ENCODE peak calls at places on chromosomes 6 and 20, in four cellular contexts. D is prostate gland, M is spleen, B is stomach. T is an unnamed sample.

GRCh38 chr6:111230351-111231077 is 143.2 kb downstream of the SLC16A10 start:
- DNase-seq in B (no peak), M (no peak), D (no peak), T (no peak)

GRCh38 chr6:15518057-15518456 is 144.8 kb downstream of the DTNBP1 start:
- DNase-seq in M (peak; percentile 51), D (no peak), B (no peak), T (no peak)

GRCh38 chr20:52974155-52974554 is 2.0 kb downstream of the TSHZ2 start:
- DNase-seq in D (no peak), B (no peak), M (no peak), T (no peak)

GRCh38 chr6:161001421-161001820 is 9.9 kb downstream of the MAP3K4 start:
- DNase-seq in D (peak; percentile 20), B (no peak), M (no peak), T (no peak)

GRCh38 chr20:55615818-55616217 is 389.5 kb downstream of the CBLN4 start:
- DNase-seq in D (no peak), M (no peak), B (no peak), T (no peak)

GRCh38 chr6:8642131-8642530 is 206.8 kb upstream of the SLC35B3 start:
- DNase-seq in B (no peak), M (no peak), D (no peak), T (no peak)

GRCh38 chr20:22389836-22390542 is 194.4 kb downstream of the FOXA2 start:
- DNase-seq in D (no peak), B (peak; percentile 61), M (no peak), T (no peak)

GRCh38 chr6:126170875-126171489 is 168.9 kb upstream of the CENPW start:
- DNase-seq in M (no peak), D (no peak), B (no peak), T (no peak)

GRCh38 chr20:51871943-51872342 is 69.6 kb upstream of the SALL4 start:
- DNase-seq in D (peak; percentile 83), B (no peak), M (no peak), T (no peak)

GRCh38 chr6:87755697-87756671 is 54.0 kb upstream of the AKIRIN2 start:
- DNase-seq in B (no peak), M (no peak), D (no peak), T (no peak)

GRCh38 chr6:1082040-1082935 is 229.6 kb upstream of the FOXQ1 start:
- DNase-seq in D (no peak), M (no peak), B (no peak), T (no peak)

GRCh38 chr6:130527173-130527572 is 161.4 kb downstream of the TMEM200A start:
- DNase-seq in D (no peak), M (no peak), B (no peak), T (no peak)

GRCh38 chr6:144647406-144647964 is 362.4 kb downstream of the UTRN start:
- DNase-seq in D (no peak), B (no peak), M (no peak), T (no peak)

GRCh38 chr6:160224599-160225237 is 33.9 kb downstream of the SLC22A2 start:
- DNase-seq in D (no peak), M (no peak), B (no peak), T (no peak)

GRCh38 chr6:26251354-26252081 is 113.5 kb upstream of the BTN3A2 start:
- DNase-seq in D (peak; percentile 58), B (peak; percentile 57), M (peak; percentile 87), T (peak; percentile 89)

GRCh38 chr20:17995967-17996819 is 27.4 kb downstream of the MGME1 start:
- DNase-seq in D (peak; percentile 31), B (no peak), M (peak; percentile 62), T (no peak)

GRCh38 chr20:43849496-43850197 is 65.0 kb upstream of the TOX2 start:
- DNase-seq in B (no peak), M (no peak), D (peak; percentile 10), T (no peak)

GRCh38 chr6:138716017-138716416 is 57.6 kb upstream of the CCDC28A start:
- DNase-seq in M (no peak), D (no peak), B (no peak), T (no peak)

GRCh38 chr6:152356659-152357058 is 280.5 kb downstream of the SYNE1 start:
- DNase-seq in B (no peak), M (no peak), D (no peak), T (no peak)

GRCh38 chr6:104682722-104683643 is 176.7 kb downstream of the HACE1 start:
- DNase-seq in B (peak; percentile 40), D (no peak), M (peak; percentile 86), T (peak; percentile 27)

GRCh38 chr20:63102720-63103375 is 96.1 kb upstream of the BHLHE23 start:
- DNase-seq in M (peak; percentile 86), B (peak; percentile 29), D (no peak), T (peak; percentile 51)

GRCh38 chr6:107941627-107942026 is 16.4 kb downstream of the SEC63 start:
- DNase-seq in B (no peak), D (no peak), M (no peak), T (no peak)

GRCh38 chr6:149476789-149477455 is 7.9 kb downstream of the ZC3H12D start:
- DNase-seq in M (peak; percentile 67), D (no peak), B (no peak), T (no peak)

GRCh38 chr6:28657756-28658465 is 132.2 kb downstream of the GPX5 start:
- DNase-seq in M (no peak), D (no peak), B (no peak), T (no peak)

GRCh38 chr20:62799036-62799435 is 2.8 kb downstream of the MRGBP start:
- DNase-seq in B (no peak), D (no peak), M (no peak), T (no peak)

GRCh38 chr6:111212625-111213024 is 125.3 kb downstream of the SLC16A10 start:
- DNase-seq in B (no peak), D (no peak), M (no peak), T (no peak)

GRCh38 chr6:37141291-37142046 is 28.5 kb upstream of the PIM1 start:
- DNase-seq in M (no peak), B (no peak), D (no peak), T (no peak)

DNA sequence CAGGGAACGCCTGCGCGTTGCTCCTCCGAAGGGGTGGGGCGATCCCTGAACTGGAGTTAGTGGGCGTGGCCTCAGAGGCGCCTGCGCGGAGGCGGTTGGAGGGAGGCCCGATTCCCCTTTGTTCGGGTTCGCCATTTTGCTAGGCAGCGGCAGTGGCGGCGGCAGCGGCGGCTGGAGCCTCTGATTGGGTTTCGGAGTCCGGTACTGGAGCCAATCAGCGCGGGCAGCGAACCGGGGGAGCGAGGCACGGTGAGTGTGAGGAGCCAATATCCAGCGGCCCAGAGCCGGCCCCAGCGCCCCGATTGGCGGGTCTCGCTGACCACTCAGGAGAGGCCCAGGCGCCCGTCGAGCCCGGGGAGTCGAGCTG is at the start of gene NFYA:
- DNase-seq in M (no peak), B (peak; percentile 100), D (no peak), T (peak; percentile 100)
- TF ChIP-seq POLR2A in M (no peak), B (no peak), D (peak; percentile 83), T (peak; percentile 83)

GRCh38 chr6:84348801-84349200 is 121.4 kb upstream of the CEP162 start:
- DNase-seq in M (no peak), B (no peak), D (no peak), T (no peak)

GRCh38 chr6:84353459-84354423 is 126.3 kb upstream of the CEP162 start:
- DNase-seq in D (no peak), M (no peak), B (no peak), T (no peak)

GRCh38 chr6:84346372-84346771 is 118.9 kb upstream of the CEP162 start:
- DNase-seq in B (no peak), D (no peak), M (no peak), T (no peak)

GRCh38 chr6:84350397-84350796 is 123.0 kb upstream of the CEP162 start:
- DNase-seq in B (no peak), D (no peak), M (no peak), T (no peak)

DNA sequence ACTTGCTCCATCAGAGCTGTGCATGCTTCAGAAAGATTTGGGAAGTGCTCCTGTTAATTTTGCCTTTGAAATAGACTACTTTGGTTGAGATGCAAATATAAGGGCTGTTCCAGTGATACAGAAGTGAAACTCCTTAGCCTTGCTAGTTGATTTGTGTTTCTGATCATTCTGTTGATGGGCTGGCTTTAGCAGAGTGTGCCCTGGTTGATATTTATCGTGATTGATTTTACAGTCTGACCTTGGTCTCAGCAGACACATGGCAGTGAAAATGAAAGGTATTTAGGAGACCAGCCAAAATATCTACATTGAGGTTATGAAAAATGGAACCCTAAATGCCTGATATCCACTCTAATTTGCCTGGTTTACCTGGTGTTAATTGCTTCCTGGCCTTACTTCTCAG is 122.1 kb upstream of the CEP162 start:
- DNase-seq in B (no peak), D (no peak), M (no peak), T (no peak)
- TF ChIP-seq POLR2A in B (no peak), D (no peak), M (no peak), T (no peak)

DNA sequence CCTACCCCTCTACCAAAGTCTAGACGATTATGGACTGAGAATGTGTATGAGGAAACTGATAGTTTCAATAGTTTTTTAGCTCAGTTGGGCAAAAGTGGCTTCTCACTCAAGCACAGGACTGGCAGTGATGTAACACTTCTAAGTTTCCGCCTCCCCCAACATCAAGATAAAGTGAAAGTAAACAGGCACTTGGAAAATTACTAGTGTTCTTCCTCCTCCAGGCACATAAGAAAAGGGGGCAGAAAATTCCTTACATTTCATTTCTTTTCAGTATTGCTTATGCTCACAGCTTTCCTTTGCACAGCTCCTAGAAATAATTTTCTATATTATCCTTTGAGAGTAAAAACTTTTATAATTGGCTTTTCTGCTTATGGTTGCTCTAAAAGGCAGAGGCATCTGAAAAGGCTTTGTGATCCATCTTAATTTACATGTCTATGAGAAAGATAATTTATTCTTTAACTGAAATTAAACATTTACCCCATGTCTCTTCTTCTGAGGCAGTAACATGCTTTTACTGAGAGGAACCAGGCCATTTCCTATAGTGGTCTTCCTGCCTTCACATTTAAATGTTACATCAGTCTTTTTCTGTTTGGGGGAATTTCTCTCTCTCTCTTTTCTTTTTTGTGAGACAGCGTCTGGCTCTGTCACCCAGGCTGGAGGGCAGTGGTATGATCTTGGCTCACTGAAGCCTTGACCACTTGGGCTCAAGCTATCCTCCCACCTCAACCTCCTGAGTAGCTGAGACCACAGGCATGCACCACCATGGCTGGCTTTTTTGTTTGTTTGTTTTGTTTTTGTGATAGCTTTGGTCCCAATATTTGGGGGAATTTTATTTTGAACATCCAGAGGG is 65.0 kb upstream of the EEF1A1 start:
- DNase-seq in D (peak; percentile 73), B (peak; percentile 44), M (no peak), T (peak; percentile 74)
- TF ChIP-seq POLR2A in D (peak; percentile 66), B (no peak), M (no peak), T (no peak)

DNA sequence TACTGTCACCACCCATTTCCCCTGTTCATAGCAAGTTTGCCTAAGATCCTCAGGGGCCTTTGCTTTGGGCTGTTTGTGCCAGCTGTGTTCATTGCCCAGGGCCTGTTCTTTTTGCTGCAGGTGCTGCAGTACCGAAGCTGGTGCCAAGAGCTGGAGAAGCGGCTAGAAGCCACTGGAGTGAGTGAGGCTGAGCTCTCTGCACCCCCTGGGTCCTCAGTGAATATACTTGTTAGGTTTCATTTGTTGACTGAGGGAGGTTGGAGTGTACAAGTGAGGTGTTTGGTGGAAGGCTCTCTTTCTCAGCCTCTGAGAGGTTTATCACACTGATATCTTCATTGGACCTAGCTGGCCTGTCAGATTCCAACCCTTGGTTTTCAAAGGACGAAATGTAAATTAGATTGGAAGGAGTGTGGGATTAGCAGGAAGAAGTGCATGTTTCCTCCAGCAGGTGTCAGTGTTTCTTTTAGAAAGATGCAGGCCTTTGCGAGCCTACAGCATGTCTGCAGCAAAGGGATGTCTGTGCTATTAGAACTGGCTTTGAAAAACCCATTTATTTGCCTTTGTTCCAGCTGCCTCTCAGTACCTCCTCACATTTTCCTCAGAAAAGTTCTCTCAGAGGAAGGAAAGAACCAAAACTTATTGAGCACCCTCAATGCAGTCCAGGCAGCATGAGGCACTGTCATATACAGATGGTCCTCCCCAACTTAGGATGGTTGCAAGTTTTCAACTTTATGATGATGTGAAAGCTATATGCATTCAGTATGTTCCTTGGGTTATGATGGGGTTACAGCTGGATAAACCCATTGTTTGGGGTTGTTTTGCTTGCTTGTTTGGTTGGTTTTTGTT is 8.3 kb downstream of the CEP250 start:
- DNase-seq in B (peak; percentile 58), D (peak; percentile 61), M (no peak), T (peak; percentile 81)
- TF ChIP-seq POLR2A in B (no peak), D (no peak), M (no peak), T (no peak)